ENCODE peak calls at places on chromosomes 16 and 17, in five cellular contexts. W, G, V, K and Y are unnamed samples. For H3K4me1, the result is how much of the 10 kb centered on the place peaks cover.

GRCh38 chr17:60435244-60436170 is 13.2 kb downstream of the CHCT1 start:
- DNase-seq in W (peak), G (peak), V (peak), K (peak), Y (peak)

GRCh38 chr16:14365200-14365851 is 264.7 kb downstream of the PARN start:
- DNase-seq in W (no peak), G (no peak), V (no peak), K (no peak), Y (no peak)

GRCh38 chr17:6072157-6072556 is 2.0 kb downstream of the WSCD1 start:
- DNase-seq in W (no peak), G (no peak), V (peak), K (no peak), Y (no peak)

GRCh38 chr16:25988089-25988488 is 296.3 kb downstream of the HS3ST4 start:
- DNase-seq in W (no peak), G (no peak), V (no peak), K (no peak), Y (no peak)

GRCh38 chr17:58002154-58002553 is 4.9 kb downstream of the SRSF1 start:
- DNase-seq in W (no peak), G (no peak), V (no peak), K (no peak), Y (no peak)

GRCh38 chr16:30805370-30806169 is 18.6 kb upstream of the ZNF629 start:
- DNase-seq in W (peak), G (peak), V (peak), K (peak), Y (peak)

GRCh38 chr17:10198509-10199249 is at the start of gene GAS7:
- DNase-seq in W (peak), G (peak), V (no peak), K (peak), Y (no peak)

GRCh38 chr17:27319536-27320221 is 25.8 kb downstream of the WSB1 start:
- DNase-seq in W (no peak), G (peak), V (no peak), K (peak), Y (peak)

GRCh38 chr17:35245196-35245486 is 2.3 kb downstream of the SLFN5 start:
- DNase-seq in W (no peak), G (no peak), V (peak), K (no peak), Y (peak)

GRCh38 chr17:34499576-34499975 is 79.8 kb upstream of the TMEM132E start:
- DNase-seq in W (no peak), G (peak), V (peak), K (no peak), Y (peak)

GRCh38 chr17:927611-928461 is 51.7 kb downstream of the NXN start:
- DNase-seq in W (no peak), G (peak), V (peak), K (peak), Y (peak)

GRCh38 chr17:31802502-31802901 is 56.5 kb downstream of the COPRS start:
- DNase-seq in W (no peak), G (no peak), V (no peak), K (no peak), Y (peak)

GRCh38 chr16:48335961-48336360 is 49.3 kb downstream of the SIAH1 start:
- DNase-seq in W (no peak), G (peak), V (no peak), K (no peak), Y (no peak)

GRCh38 chr17:27502526-27503324 is 46.5 kb downstream of the KSR1 start:
- DNase-seq in W (no peak), G (no peak), V (no peak), K (peak), Y (peak)

GRCh38 chr16:20740007-20740883 is 1.4 kb downstream of the THUMPD1 start:
- DNase-seq in W (no peak), G (no peak), V (peak), K (no peak), Y (peak)

GRCh38 chr16:85003723-85004586 is 7.4 kb downstream of the ZDHHC7 start:
- DNase-seq in W (no peak), G (no peak), V (no peak), K (no peak), Y (no peak)

GRCh38 chr17:32015245-32016013 is 8.2 kb downstream of the LRRC37B start:
- DNase-seq in W (no peak), G (peak), V (no peak), K (no peak), Y (peak)

GRCh38 chr16:74468807-74469511 is 47.7 kb upstream of the CLEC18B start:
- DNase-seq in W (no peak), G (no peak), V (no peak), K (no peak), Y (no peak)

GRCh38 chr16:74463888-74464287 is 42.6 kb upstream of the CLEC18B start:
- DNase-seq in W (no peak), G (no peak), V (no peak), K (no peak), Y (no peak)

GRCh38 chr16:74465851-74466685 is 44.8 kb upstream of the CLEC18B start:
- DNase-seq in W (no peak), G (no peak), V (no peak), K (no peak), Y (no peak)

GRCh38 chr16:74465281-74465680 is 44.0 kb upstream of the CLEC18B start:
- DNase-seq in W (no peak), G (no peak), V (no peak), K (no peak), Y (no peak)

DNA sequence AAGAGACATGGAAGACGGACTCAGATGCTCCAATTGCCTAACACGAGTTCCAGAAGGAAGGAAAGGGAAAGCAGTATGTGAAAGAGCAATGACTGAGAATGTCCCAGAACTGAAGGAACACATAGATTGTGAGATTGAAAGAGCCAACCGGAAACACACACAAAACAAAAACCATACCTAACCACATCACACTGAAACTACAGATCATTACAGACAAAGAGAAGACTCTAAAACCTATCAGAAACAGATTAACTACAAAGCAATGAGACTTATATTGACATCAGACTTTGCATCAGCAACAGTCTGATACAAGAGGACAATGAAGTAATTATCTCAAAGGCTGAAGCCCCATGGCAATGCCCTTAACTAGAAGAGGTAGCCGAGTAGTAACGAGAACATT is 45.6 kb upstream of the CLEC18B start:
- DNase-seq in W (no peak), G (no peak), V (no peak), K (no peak), Y (no peak)
- H3K4me1 ChIP-seq in W (under half), G (under half), V (under half), K (under half), Y (under half)

DNA sequence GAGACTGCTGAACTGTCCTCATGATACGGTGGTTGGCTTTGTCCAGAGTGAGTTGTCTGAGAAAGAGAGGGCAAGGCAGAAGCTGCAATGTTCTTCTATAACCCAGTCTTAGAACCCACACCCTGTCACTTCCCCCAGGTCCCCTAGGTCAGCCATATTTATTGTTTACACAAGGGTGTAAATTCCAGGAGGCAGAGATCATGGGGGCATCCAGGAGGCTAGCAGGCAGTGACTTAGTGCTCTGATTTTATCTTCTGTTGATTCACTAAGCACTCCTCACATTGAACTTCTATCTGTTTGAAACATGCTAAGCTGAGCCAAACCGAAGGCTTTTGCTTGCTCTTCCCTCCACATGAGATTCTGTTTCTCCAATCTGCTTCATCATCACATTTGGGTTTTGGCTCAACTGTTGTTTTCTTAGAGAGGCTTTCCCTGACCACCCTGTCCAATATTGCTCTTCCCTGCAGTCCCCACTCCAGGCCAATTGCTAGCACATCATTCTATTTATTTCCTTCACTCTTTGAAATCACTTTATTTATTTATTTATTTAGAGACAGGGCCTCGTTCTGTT is 34.3 kb upstream of the SHISA9 start:
- DNase-seq in W (no peak), G (no peak), V (no peak), K (no peak), Y (no peak)
- H3K4me3 ChIP-seq in W (no peak), G (no peak), V (no peak), K (no peak), Y (no peak)

DNA sequence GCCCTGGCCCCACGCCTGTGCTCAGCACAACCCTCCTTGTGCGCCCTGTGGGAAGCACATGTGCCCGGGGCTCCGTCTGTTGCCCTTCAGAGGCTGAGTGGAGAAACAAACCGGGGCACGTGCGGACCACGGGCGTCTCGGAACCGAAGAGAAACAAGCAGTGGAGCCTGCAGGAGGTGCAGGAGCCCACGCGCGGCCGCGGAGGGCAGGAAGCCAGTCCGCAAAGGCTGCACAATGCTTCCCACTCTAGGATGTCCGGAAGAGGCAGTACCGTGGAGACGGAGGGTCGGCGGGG is 75.5 kb upstream of the GNG13 start:
- DNase-seq in W (no peak), G (no peak), V (no peak), K (no peak), Y (no peak)
- H3K4me1 ChIP-seq in W (under half), G (under half), V (under half), K (under half), Y (under half)

DNA sequence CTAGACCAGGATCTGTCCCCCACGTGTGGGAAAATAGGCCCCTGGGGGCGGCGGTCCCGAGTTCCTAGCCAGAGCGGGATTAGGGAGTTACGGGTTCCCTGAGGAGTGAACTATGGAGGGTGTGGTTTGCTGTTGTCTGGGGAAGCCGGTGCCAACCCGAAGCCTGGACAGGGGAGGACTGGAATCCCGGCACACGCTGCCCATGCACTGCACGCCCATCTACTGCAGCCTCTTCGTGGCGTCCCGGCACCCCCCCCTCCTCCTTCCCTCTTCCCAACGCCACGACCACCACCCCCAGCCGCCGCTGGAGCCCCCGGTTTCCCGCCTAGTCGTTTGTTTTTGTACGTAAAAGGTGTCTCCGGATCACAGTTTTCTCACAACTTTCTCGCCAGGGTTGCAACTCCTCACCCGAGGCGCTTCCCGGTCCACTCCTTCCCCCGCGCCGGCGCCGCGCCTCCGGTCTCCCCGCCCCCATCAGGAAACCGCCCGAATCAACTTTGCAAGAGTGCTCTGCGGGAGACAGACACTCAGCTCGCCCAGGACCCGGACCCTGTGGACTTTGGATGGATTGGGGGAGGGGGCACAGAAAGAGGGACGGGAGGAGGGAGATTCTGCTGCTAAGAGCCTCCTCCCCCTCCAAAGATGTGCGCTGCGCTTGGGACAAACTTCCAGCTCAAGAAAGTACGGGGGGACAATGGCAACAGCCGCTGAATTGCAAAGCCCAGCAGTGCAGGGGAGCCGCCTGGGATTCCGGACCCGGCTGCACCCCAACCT is 1.4 kb upstream of the LHX1 start:
- DNase-seq in W (no peak), G (no peak), V (no peak), K (no peak), Y (peak)
- H3K4me3 ChIP-seq in W (peak), G (no peak), V (no peak), K (no peak), Y (peak)

DNA sequence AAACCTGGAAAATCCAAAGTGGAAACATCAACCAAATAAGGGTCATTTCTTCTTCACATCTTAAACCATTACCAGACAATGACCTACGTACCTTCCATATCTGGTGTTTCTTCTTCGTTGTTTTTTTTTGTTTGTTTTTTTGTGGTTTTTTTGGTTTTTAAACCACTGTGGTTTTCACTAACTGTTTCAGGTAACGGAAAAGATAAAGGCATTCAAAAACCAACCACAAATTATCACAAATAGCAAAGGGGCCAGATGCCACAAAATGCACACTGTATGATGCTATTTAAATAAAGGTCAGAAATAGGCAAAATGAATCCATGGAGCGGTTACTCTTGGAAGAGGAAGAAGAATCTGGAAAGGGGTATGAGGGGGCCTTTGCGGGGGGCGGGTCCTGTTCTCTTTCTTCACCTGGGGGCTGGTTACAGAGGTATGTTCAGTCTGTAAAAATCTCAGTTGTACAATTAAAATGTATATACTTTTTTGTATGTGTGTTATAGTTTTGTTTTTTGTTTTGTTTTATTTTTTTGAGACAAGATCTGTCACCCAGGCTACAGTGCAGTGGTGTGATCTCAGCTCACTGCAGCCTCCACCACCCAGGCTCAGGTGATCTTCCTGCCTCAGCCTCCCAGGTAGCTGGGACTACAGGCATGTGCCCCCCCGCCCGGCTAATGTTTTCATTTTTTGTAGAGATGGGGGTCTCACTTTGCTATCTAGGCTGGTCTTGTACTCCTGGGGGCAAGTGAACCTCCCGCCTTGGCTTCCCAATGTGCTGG is 29.6 kb downstream of the LITAF start:
- DNase-seq in W (no peak), G (no peak), V (no peak), K (no peak), Y (no peak)
- H3K4me1 ChIP-seq in W (half or more), G (under half), V (under half), K (under half), Y (under half)

DNA sequence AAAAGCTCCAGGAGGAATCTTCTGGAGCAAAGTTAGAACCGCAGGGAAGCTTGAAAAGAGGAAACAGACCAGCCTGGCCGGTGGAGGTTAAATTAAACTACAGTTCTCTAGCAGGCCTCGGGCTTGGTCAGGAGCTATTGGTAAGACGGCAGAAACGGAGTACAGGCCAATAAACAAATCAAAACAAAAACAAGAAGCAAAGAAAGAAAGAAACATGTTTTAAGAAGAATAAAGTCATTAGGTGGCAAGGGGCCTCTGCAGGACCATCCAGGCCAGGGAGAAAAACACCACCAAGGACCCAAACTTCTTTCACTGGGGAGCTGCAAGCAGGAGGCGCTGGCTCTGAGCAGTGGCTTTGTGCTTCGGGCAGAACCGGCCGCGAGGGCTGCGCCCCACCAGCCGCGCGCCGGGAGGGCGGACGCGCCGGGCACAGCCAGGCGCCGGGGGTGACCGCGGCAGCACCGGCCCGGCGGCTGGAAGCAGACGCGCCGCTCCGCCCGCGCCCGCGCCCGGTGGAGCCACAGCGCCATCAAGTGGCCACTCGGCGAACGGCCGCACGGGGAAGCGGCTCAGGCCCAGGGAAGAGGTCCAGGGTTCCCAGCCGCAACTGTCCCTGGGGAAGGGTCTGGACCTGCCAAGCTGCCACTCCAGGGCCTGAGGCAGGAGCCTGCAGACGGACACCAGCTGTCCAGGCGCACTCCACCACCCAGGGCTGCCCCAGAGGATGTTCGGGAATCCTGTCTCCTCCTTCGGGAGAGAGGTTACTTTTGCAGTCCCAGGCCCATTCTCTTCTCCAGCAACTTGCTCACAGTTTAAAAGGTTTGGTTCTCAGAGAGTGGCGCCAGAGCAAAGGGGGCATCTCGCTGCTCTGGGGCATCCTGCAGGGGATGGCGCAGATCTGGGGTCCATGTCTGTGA is 419.4 kb downstream of the SOX9 start:
- DNase-seq in W (peak), G (peak), V (peak), K (peak), Y (peak)
- H3K4me3 ChIP-seq in W (no peak), G (no peak), V (peak), K (no peak), Y (peak)

DNA sequence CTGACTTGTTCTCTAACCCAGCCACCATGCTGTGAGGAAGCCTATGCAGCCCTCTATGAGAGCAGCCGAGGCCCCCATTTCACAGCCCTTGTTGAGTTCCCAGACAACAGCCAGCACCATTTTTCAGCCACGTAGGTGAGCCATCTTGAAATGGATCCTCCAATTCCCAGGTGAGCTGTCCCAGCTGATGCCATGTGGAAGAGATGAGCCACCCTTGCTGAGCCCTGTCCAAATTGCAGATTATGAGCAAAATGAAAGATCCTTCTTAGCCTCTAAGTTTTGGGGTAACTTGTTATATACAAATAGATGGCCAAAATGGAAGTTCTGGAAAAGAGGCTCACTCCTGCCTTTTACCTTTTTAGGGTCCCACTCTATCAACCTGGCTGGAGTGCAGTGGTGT is 25.7 kb upstream of the TIMP2 start:
- DNase-seq in W (no peak), G (no peak), V (no peak), K (no peak), Y (no peak)
- H3K4me1 ChIP-seq in W (under half), G (under half), V (under half), K (under half), Y (under half)

DNA sequence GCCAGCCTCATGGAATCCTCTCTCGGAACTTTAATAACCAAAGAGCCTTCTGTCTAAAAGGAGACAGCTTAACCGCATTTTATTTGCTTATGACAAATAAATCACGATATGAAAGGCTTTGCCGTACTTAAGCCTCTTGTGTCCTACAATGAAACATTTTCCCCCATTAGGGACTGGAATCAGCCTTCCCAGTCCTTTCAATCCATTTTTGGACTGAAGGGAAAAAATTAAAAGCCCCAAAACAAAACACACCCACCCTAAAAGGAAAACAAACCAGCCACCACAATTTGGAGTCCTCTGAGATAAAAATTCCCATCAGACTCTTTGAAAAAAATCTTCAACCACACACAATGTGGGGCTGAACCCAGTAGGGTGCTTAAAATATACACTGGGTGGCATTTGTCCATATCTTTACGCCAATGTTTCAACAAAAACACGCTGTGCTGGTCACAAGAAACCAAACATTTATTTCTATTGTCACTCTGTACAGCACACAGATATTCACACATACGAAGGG is 3.0 kb downstream of the HOXB4 start:
- DNase-seq in W (no peak), G (no peak), V (peak), K (no peak), Y (no peak)
- H3K4me3 ChIP-seq in W (no peak), G (no peak), V (no peak), K (no peak), Y (no peak)